ENCODE peak calls at places on chromosomes 2 and 18, in six cellular contexts. M, X, H, D, Z and F are unnamed samples.

GRCh38 chr2:127566576-127566975 is 31.1 kb downstream of the MYO7B start:
- DNase-seq in M (no peak), X (no peak), H (no peak), D (no peak), Z (no peak), F (no peak)

GRCh38 chr18:3129053-3129864 is 90.5 kb downstream of the MYOM1 start:
- DNase-seq in M (peak; percentile 72), X (peak; percentile 82), H (peak; percentile 82), D (no peak), Z (peak; percentile 84), F (peak; percentile 90)

GRCh38 chr2:127847926-127848325 is 10.0 kb downstream of the POLR2D start:
- DNase-seq in M (no peak), X (no peak), H (no peak), D (no peak), Z (no peak), F (no peak)

GRCh38 chr2:213036836-213037235 is 114.6 kb downstream of the IKZF2 start:
- DNase-seq in M (no peak), X (no peak), H (no peak), D (no peak), Z (no peak), F (no peak)

GRCh38 chr2:46847726-46848421 is 67.7 kb downstream of the MCFD2 start:
- DNase-seq in M (no peak), X (no peak), H (no peak), D (no peak), Z (no peak), F (no peak)

GRCh38 chr18:30639361-30639760 is 403.2 kb downstream of the DSC3 start:
- DNase-seq in M (no peak), X (no peak), H (no peak), D (no peak), Z (no peak), F (no peak)

GRCh38 chr2:55590810-55591440 is 26.5 kb downstream of the PPP4R3B start:
- DNase-seq in M (no peak), X (no peak), H (peak; percentile 27), D (peak; percentile 11), Z (no peak), F (no peak)

GRCh38 chr2:100260712-100261620 is 61.3 kb downstream of the LONRF2 start:
- DNase-seq in M (no peak), X (peak; percentile 60), H (peak; percentile 74), D (no peak), Z (peak; percentile 83), F (peak; percentile 24)

GRCh38 chr18:45567123-45567522 is 48.2 kb upstream of the SLC14A2 start:
- DNase-seq in M (no peak), X (no peak), H (no peak), D (no peak), Z (no peak), F (no peak)

GRCh38 chr2:9613291-9613690 is 17.5 kb downstream of the YWHAQ start:
- DNase-seq in M (no peak), X (no peak), H (no peak), D (no peak), Z (no peak), F (no peak)

GRCh38 chr2:50878256-50878655 is 153.7 kb downstream of the NRXN1 start:
- DNase-seq in M (no peak), X (no peak), H (no peak), D (no peak), Z (no peak), F (no peak)

GRCh38 chr2:178479758-178480226 is 465 bp upstream of the PLEKHA3 start:
- DNase-seq in M (no peak), X (no peak), H (no peak), D (no peak), Z (no peak), F (no peak)

GRCh38 chr2:85590950-85591349 is 4.6 kb upstream of the RNF181 start:
- DNase-seq in M (no peak), X (no peak), H (no peak), D (no peak), Z (no peak), F (no peak)
- H3K27ac ChIP-seq in M (no peak overlapping the region), X (no peak overlapping the region), H (no peak overlapping the region), D (no peak overlapping the region), Z (peak overlapping the region; percentile 13), F (peak overlapping the region; percentile 38)

GRCh38 chr2:29663266-29663665 is 258.1 kb downstream of the ALK start:
- DNase-seq in M (no peak), X (no peak), H (no peak), D (no peak), Z (no peak), F (no peak)
- TF ChIP-seq GABPA in M (no peak), X (no peak), H (no peak), D (no peak), Z (no peak), F (no peak)

GRCh38 chr18:76959605-76960004 is 137.2 kb downstream of the ZNF236 start:
- DNase-seq in M (no peak), X (no peak), H (no peak), D (no peak), Z (no peak), F (no peak)

GRCh38 chr18:76960528-76961035 is 138.2 kb downstream of the ZNF236 start:
- DNase-seq in M (no peak), X (no peak), H (no peak), D (no peak), Z (no peak), F (no peak)

GRCh38 chr18:76962851-76963250 is 140.5 kb downstream of the ZNF236 start:
- DNase-seq in M (no peak), X (no peak), H (no peak), D (no peak), Z (no peak), F (no peak)

GRCh38 chr18:76968073-76968472 is 145.7 kb downstream of the ZNF236 start:
- DNase-seq in M (peak; percentile 66), X (no peak), H (no peak), D (no peak), Z (no peak), F (no peak)

DNA sequence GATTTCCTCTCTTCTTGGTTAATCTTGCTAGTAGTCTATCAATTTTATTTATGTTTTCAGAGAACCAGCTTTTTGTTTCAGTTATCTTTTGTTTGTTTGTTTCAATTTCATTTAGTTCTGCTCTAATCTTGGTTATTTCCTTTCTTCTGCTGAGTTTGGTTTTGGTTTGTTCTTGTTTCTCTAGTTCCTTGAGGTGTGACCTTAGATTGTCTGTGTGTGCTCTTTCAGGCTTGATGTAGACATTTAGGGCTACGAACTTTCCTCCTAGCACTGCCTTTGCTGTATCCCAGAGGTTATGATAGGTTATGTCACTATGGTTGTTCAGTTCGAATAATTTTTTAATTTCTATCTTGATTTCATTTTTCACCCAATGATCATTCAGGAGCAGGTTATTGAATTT is 141.6 kb downstream of the ZNF236 start:
- DNase-seq in M (no peak), X (no peak), H (no peak), D (no peak), Z (no peak), F (no peak)
- H3K4me3 ChIP-seq in M (no peak overlapping the region), X (no peak overlapping the region), H (no peak overlapping the region), D (peak overlapping the region; percentile 17), Z (no peak overlapping the region), F (no peak overlapping the region)

DNA sequence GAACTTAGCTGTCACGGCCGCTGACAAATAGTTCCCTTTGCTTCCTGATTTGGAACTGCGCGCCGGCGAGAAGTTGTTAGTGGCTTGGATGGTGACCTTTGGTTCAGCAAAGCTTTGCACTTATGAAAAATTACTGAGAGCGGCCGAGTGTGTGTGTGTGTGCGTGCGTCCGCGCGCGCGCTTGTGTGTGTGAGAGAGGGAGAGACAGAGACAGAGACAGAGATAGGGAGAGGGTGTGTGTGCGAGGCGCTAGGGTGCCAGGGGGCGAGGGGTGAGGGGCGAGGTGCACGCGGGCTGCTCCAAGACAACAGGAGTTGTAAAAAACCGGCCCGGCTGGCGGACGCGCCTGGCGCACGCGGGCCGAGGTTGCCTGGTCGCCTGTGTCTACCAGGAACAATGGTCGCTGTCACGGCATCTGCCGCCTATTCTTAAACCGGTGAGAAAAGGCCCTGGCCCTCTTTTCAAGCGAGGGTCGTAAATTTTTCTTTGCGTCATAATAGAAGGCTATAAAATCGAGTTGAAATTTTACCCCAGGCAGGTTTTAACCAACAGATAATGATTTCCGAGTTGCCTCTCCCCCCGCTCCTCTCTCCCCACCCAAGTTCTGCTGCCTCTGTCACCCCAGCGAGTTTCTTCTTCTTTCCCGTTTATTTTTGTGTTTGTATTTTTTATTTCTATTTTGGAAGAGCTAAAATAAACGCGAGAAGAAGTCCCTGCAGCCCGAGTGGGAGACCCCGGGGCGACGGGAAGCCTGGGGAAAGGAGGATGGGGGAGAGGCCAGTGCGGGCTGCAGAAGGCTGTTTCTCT is 595 bp downstream of the HOXD3 start:
- DNase-seq in M (no peak), X (no peak), H (no peak), D (no peak), Z (peak; percentile 88), F (no peak)
- H3K27ac ChIP-seq in M (no peak overlapping the region), X (no peak overlapping the region), H (no peak overlapping the region), D (no peak overlapping the region), Z (no peak overlapping the region), F (no peak overlapping the region)

DNA sequence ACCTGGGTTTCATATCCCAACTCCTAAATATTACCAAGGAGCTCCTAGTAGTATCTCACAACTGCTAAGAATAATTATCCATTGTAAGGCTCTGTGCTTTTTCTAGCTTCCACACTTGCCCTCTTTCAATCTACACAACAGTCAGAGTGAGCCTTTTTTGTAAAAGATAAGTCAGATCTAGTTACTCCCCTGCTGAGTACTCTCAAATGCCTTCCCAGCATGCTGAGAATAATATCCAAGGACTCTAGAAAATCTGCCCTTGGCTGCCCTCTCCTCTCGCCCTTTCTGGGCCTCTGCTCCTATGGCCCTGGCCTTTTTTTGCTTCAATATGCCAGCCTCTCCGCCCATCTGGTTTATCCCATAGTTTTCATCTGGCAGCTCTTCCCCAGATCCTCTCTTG is 455.9 kb upstream of the UBE2E3 start:
- DNase-seq in M (no peak), X (no peak), H (no peak), D (no peak), Z (no peak), F (no peak)
- TF ChIP-seq GABPA in M (no peak), X (no peak), H (no peak), D (no peak), Z (no peak), F (no peak)

GRCh38 chr2:202036601-202037037 is 3.0 kb downstream of the FZD7 start:
- DNase-seq in M (no peak), X (no peak), H (no peak), D (no peak), Z (peak; percentile 54), F (no peak)
- H3K4me3 ChIP-seq in M (peak overlapping the region; percentile 78), X (no peak overlapping the region), H (no peak overlapping the region), D (no peak overlapping the region), Z (peak overlapping the region; percentile 69), F (no peak overlapping the region)

DNA sequence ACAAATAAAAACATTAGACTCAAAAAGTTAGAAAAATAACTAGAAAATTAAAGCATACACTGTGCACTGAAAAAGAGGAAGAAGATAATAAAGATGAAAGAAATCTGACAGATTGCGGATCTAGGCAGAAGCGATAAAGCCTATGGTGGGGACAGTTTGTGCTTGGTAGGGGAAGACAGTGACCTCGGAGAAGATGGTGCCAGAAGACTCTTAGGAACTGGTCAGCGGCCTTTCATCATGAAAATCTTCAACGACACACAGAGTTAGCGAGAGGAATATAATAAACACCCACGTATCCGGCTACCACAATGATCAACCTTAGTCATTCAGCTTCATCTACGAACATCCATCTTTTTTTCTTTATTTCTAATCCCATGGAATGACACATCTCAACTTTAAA is 180.5 kb downstream of the HDAC4 start:
- DNase-seq in M (no peak), X (no peak), H (no peak), D (no peak), Z (no peak), F (no peak)
- H3K27ac ChIP-seq in M (no peak overlapping the region), X (no peak overlapping the region), H (no peak overlapping the region), D (no peak overlapping the region), Z (no peak overlapping the region), F (peak overlapping the region; percentile 99)